ENCODE peak calls at places on chromosomes 12 and 14, in ten cellular contexts. T is M059J; S is GM12891; V is activated CD4-positive, alpha-beta T cell treated with anti-CD3 and anti-CD28 coated beads, Interleukin-2, amount 50 U/mL, for 4 hours; U is T-helper 17 cell; M is T-helper 1 cell; R is kidney epithelial cell; J is T-helper 2 cell; C is hippocampal formation; O is A549. G is an unnamed sample.

GRCh38 chr14:50668008-50668851 is at the start of gene SAV1:
- DNase-seq in T (peak), S (no peak), V (peak), U (peak), M (peak), R (peak), J (peak), C (peak), O (peak), G (no peak)

GRCh38 chr12:40614923-40615322 is 77.3 kb upstream of the CNTN1 start:
- DNase-seq in T (no peak), S (no peak), V (no peak), U (no peak), M (no peak), R (no peak), J (no peak), C (no peak), O (no peak), G (no peak)

GRCh38 chr14:61965030-61965745 is 203.0 kb downstream of the SNAPC1 start:
- DNase-seq in T (peak), S (no peak), V (no peak), U (no peak), M (no peak), R (peak), J (no peak), C (no peak), O (peak), G (no peak)

GRCh38 chr12:89544730-89545184 is 18.9 kb upstream of the POC1B start:
- DNase-seq in T (peak), S (no peak), V (no peak), U (no peak), M (no peak), R (no peak), J (no peak), C (peak), O (peak), G (no peak)

GRCh38 chr12:5166976-5167375 is 123.3 kb downstream of the KCNA5 start:
- DNase-seq in T (peak), S (no peak), V (no peak), U (no peak), M (no peak), R (peak), J (no peak), C (no peak), O (no peak), G (no peak)

GRCh38 chr12:66244446-66244845 is 55.4 kb downstream of the IRAK3 start:
- DNase-seq in T (no peak), S (no peak), V (no peak), U (no peak), M (no peak), R (no peak), J (no peak), C (no peak), O (no peak), G (no peak)

GRCh38 chr14:96752594-96752993 is 44.6 kb upstream of the VRK1 start:
- DNase-seq in T (peak), S (no peak), V (no peak), U (no peak), M (no peak), R (no peak), J (no peak), C (no peak), O (no peak), G (no peak)

GRCh38 chr14:52222901-52223300 is 44.6 kb upstream of the PTGDR start:
- DNase-seq in T (peak), S (no peak), V (no peak), U (no peak), M (no peak), R (no peak), J (no peak), C (no peak), O (no peak), G (no peak)

GRCh38 chr12:71967176-71967575 is 28.5 kb downstream of the TPH2 start:
- DNase-seq in T (peak), S (no peak), V (no peak), U (no peak), M (no peak), R (no peak), J (no peak), C (no peak), O (no peak), G (no peak)

GRCh38 chr12:56601503-56601902 is 28.6 kb downstream of the BAZ2A start:
- DNase-seq in T (no peak), S (no peak), V (peak), U (no peak), M (no peak), R (no peak), J (peak), C (no peak), O (peak), G (peak)

GRCh38 chr12:1204581-1205121 is 213.6 kb downstream of the ERC1 start:
- DNase-seq in T (peak), S (peak), V (no peak), U (no peak), M (no peak), R (no peak), J (peak), C (no peak), O (no peak), G (no peak)